ENCODE peak calls at places on chromosome 20, in five cellular contexts. U is GM12878, P is SK-N-SH, Y is K562, H is HepG2. V is an unnamed sample.
A peak's percentile ranks its signal among the peaks of the same experiment; 100 is the strongest.

GRCh38 chr20:35252037-35252461 is 25.6 kb downstream of the MMP24 start:
- DNase-seq in H (no peak), U (peak; percentile 39), Y (no peak), P (no peak), V (no peak)

GRCh38 chr20:32957451-32957850 is 46.8 kb downstream of the SUN5 start:
- DNase-seq in P (no peak), U (no peak), Y (no peak), H (no peak), V (no peak)

GRCh38 chr20:21303872-21304586 is 898 bp downstream of the XRN2 start:
- DNase-seq in Y (no peak), H (no peak), U (no peak), P (no peak), V (peak; percentile 18)

GRCh38 chr20:41138527-41139226 is 1.3 kb downstream of the PLCG1 start:
- DNase-seq in U (no peak), H (peak; percentile 40), P (peak; percentile 34), Y (no peak), V (peak; percentile 12)

GRCh38 chr20:4805663-4806449 is 84.1 kb downstream of the PRND start:
- DNase-seq in U (no peak), Y (no peak), P (no peak), H (no peak), V (no peak)

GRCh38 chr20:10524034-10524476 is 89.0 kb downstream of the SLX4IP start:
- DNase-seq in Y (no peak), H (no peak), U (no peak), P (no peak), V (peak; percentile 41)

GRCh38 chr20:49045440-49046086 is 549 bp upstream of the CSE1L start:
- DNase-seq in U (no peak), H (peak; percentile 29), Y (peak; percentile 25), P (peak; percentile 25), V (peak; percentile 6)

GRCh38 chr20:93641-94040 is 6.2 kb downstream of the DEFB125 start:
- DNase-seq in Y (no peak), P (no peak), U (no peak), H (no peak), V (no peak)

GRCh38 chr20:23235173-23236027 is 115.2 kb upstream of the NXT1 start:
- DNase-seq in P (peak; percentile 44), Y (peak; percentile 66), U (no peak), H (peak; percentile 50), V (peak; percentile 54)

GRCh38 chr20:52799130-52799529 is 173.0 kb upstream of the TSHZ2 start:
- DNase-seq in P (no peak), U (no peak), H (no peak), Y (no peak), V (no peak)

GRCh38 chr20:17315491-17316231 is 88.8 kb downstream of the PCSK2 start:
- DNase-seq in P (no peak), H (peak; percentile 39), Y (no peak), U (no peak), V (no peak)

GRCh38 chr20:11451793-11452291 is 465.9 kb upstream of the BTBD3 start:
- DNase-seq in P (no peak), H (no peak), Y (no peak), U (no peak), V (peak; percentile 11)

GRCh38 chr20:63580796-63581461 is 6.9 kb upstream of the HELZ2 start:
- DNase-seq in P (peak; percentile 52), Y (peak; percentile 63), U (no peak), H (peak; percentile 78), V (peak; percentile 54)

GRCh38 chr20:20199338-20200160 is 147.2 kb downstream of the CFAP61 start:
- DNase-seq in P (peak; percentile 76), U (no peak), Y (no peak), H (no peak), V (no peak)

GRCh38 chr20:2752631-2753455 is 47.6 kb downstream of the CPXM1 start:
- DNase-seq in Y (peak; percentile 70), P (no peak), U (no peak), H (peak; percentile 58), V (peak; percentile 30)

GRCh38 chr20:45487231-45487635 is 17.7 kb downstream of the WFDC2 start:
- DNase-seq in H (no peak), P (peak; percentile 50), Y (peak; percentile 44), U (no peak), V (no peak)

GRCh38 chr20:59686404-59687346 is 82.3 kb downstream of the PHACTR3 start:
- DNase-seq in P (no peak), Y (no peak), U (no peak), H (no peak), V (no peak)

GRCh38 chr20:18639501-18639979 is 51.7 kb downstream of the DTD1 start:
- DNase-seq in P (no peak), Y (no peak), U (no peak), H (no peak), V (no peak)

GRCh38 chr20:33231237-33231636 is 4.6 kb upstream of the BPIFA1 start:
- DNase-seq in Y (no peak), U (no peak), H (no peak), P (no peak), V (no peak)

GRCh38 chr20:59495894-59496510 is 108.3 kb upstream of the PHACTR3 start:
- DNase-seq in U (no peak), Y (peak; percentile 71), P (peak; percentile 84), H (peak; percentile 64), V (peak; percentile 53)

GRCh38 chr20:63472159-63472811 is at the start of gene KCNQ2:
- DNase-seq in H (no peak), Y (peak; percentile 71), U (no peak), P (peak; percentile 87), V (no peak)

GRCh38 chr20:53914091-53914860 is 156.1 kb downstream of the BCAS1 start:
- DNase-seq in U (no peak), H (no peak), Y (no peak), P (no peak), V (peak; percentile 64)

GRCh38 chr20:37943033-37943432 is 40.1 kb downstream of the VSTM2L start:
- DNase-seq in Y (no peak), U (no peak), P (no peak), H (no peak), V (no peak)

GRCh38 chr20:61739086-61739831 is 326.4 kb downstream of the TAF4 start:
- DNase-seq in H (no peak), Y (no peak), P (no peak), U (no peak), V (no peak)

GRCh38 chr20:44185574-44185973 is 1.4 kb downstream of the JPH2 start:
- DNase-seq in H (no peak), U (no peak), P (no peak), Y (no peak), V (no peak)

GRCh38 chr20:35854697-35855434 is 83.1 kb downstream of the PHF20 start:
- DNase-seq in Y (no peak), H (no peak), P (no peak), U (no peak), V (peak; percentile 43)

GRCh38 chr20:56605597-56605996 is 23.5 kb upstream of the TFAP2C start:
- DNase-seq in Y (no peak), P (no peak), U (no peak), H (no peak), V (no peak)

DNA sequence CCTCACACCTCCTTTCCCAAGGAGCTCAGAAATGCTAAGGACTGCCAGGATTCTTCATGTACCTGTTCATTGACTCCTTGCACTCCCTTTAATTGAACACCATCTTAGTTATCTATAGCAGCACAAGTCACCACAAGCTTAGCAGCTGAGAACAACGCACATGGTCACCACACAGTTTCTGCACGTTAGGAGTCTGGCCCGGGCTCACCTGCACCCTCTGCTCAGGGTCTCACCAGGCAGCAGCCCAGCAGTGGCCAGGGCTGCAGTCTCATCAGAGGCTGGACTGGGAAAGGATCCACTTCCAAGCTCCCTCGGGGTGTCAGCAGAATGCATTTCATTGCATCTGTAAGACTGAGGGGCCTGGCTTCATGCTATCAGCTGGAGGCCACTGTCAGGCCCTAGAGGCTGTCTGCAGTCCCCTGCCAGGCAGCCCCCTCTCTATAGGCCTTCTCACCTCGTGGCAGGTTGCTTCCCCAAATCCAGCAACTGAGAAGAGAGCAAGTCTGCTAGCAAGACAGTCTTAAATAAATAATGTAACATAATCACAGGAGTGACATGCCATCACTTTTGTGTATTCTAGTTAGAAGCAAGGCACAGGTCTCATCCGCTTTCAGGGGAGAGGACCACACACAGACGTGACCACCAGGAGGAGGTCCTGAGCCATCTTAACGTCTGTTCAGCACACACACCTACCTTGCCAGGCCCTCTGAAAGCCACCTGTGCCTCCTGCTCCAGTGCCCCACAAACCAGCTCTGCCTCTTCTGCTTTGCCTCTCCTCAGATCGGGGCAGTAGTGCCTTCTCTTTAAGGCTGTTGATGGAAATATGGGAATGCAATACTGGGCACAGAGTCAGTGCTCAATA is 165.2 kb upstream of the CST7 start:
- DNase-seq in P (no peak), U (peak; percentile 20), Y (no peak), H (peak; percentile 36), V (no peak)
- TF ChIP-seq MXI1 in P (no peak), U (no peak), Y (no peak), H (no peak), V (no peak)

GRCh38 chr20:47317127-47317895 is 39.2 kb downstream of the ZMYND8 start:
- DNase-seq in P (no peak), H (peak; percentile 56), Y (peak; percentile 76), U (no peak), V (peak; percentile 98)

GRCh38 chr20:47318596-47319516 is 37.6 kb downstream of the ZMYND8 start:
- DNase-seq in Y (peak; percentile 55), P (peak; percentile 42), U (no peak), H (peak; percentile 62), V (peak; percentile 69)

GRCh38 chr20:47320990-47321805 is 35.3 kb downstream of the ZMYND8 start:
- DNase-seq in H (peak; percentile 99), U (no peak), P (no peak), Y (no peak), V (no peak)

GRCh38 chr20:47318027-47318595 is 38.4 kb downstream of the ZMYND8 start:
- DNase-seq in H (peak; percentile 94), Y (no peak), U (no peak), P (no peak), V (peak; percentile 65)

GRCh38 chr20:47319517-47320252 is 36.8 kb downstream of the ZMYND8 start:
- DNase-seq in Y (no peak), U (no peak), P (no peak), H (no peak), V (peak; percentile 74)
- TF ChIP-seq MXI1 in Y (no peak), U (no peak), P (no peak), H (no peak), V (no peak)

GRCh38 chr20:51196991-51197651 is 174.2 kb upstream of the KCNG1 start:
- DNase-seq in Y (no peak), H (no peak), P (no peak), U (no peak), V (peak; percentile 38)
- TF ChIP-seq MXI1 in Y (no peak), H (no peak), P (no peak), U (no peak), V (no peak)

DNA sequence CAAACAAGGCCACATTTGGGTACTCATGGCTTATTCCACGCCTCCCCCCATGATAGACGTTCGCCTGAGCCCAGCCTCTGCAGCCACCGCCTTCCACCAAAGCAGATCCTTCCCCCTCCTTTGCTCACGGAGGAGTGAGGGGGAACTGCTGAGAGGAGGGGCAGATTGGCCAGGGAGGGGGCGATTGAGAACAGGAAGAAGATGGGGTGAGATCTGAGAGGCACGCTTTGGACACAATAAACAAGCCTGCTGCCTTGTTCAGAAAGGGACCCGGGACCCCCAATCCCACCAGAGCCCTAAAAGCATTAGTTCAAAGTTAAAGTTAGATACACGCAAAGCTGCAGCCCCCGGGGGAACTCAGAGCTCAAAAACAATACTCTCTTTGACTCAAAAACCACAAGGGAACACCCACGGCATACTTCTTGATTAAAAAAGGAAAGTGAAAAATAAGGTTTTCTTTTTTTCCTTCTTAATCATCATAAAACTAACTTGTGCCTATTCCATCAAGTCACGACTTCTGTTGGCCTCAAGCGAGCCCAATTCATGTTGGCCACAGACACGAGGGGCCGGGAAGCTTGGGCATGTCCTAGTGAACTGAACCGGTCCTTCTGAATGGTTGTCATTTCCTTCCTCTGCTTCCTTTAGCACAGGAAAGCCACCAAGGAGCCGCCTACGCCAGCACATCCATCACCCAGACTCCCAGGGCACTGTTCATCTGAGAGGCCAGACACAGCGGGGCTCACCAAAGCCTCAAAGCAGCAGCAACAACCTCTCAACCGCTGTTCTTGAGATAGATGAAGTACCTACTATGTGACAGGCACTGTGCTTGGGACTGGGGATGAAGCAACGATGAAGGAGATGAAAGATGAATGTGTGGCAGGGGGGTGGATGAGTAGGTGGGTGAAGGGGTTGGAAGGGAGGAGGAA is 44.7 kb downstream of the NFATC2 start:
- DNase-seq in P (no peak), H (no peak), Y (no peak), U (peak; percentile 26), V (peak; percentile 31)
- TF ChIP-seq MXI1 in P (no peak), H (no peak), Y (no peak), U (no peak), V (no peak)